ENCODE peak calls at places on chromosomes 16 and 17, in seven cellular contexts. X, Z, S, A, C, M and P are unnamed samples.

GRCh38 chr17:7703584-7704574 is 1.1 kb upstream of the EFNB3 start:
- DNase-seq in X (peak), Z (no peak), S (no peak), A (no peak), C (no peak), M (no peak), P (peak)

GRCh38 chr17:77361986-77362620 is 221.3 kb downstream of the SEC14L1 start:
- DNase-seq in X (no peak), Z (no peak), S (no peak), A (no peak), C (no peak), M (no peak), P (no peak)

GRCh38 chr16:81469710-81470481 is 25.3 kb downstream of the CMIP start:
- DNase-seq in X (no peak), Z (peak), S (peak), A (no peak), C (no peak), M (peak), P (no peak)

GRCh38 chr17:59558953-59559352 is 6.5 kb upstream of the DHX40 start:
- DNase-seq in X (no peak), Z (no peak), S (no peak), A (no peak), C (no peak), M (no peak), P (no peak)

GRCh38 chr17:72634621-72635020 is 457.9 kb downstream of the SLC39A11 start:
- DNase-seq in X (no peak), Z (no peak), S (peak), A (no peak), C (peak), M (no peak), P (no peak)

GRCh38 chr16:73048292-73049050 is 543 bp upstream of the ZFHX3 start:
- DNase-seq in X (peak), Z (peak), S (no peak), A (peak), C (peak), M (no peak), P (no peak)

GRCh38 chr17:4420692-4421131 is 13.0 kb upstream of the SPNS3 start:
- DNase-seq in X (peak), Z (no peak), S (peak), A (peak), C (peak), M (peak), P (peak)

GRCh38 chr17:17849863-17850373 is 13.1 kb upstream of the SREBF1 start:
- DNase-seq in X (peak), Z (peak), S (peak), A (peak), C (peak), M (peak), P (no peak)

GRCh38 chr17:32875904-32876413 is 965 bp downstream of the MYO1D start:
- DNase-seq in X (peak), Z (no peak), S (no peak), A (no peak), C (no peak), M (no peak), P (no peak)

GRCh38 chr17:83006515-83007455 is 72.6 kb upstream of the METRNL start:
- DNase-seq in X (no peak), Z (no peak), S (no peak), A (no peak), C (no peak), M (no peak), P (no peak)

GRCh38 chr17:36592316-36592710 is 634 bp downstream of the DHRS11 start:
- DNase-seq in X (peak), Z (no peak), S (no peak), A (no peak), C (peak), M (no peak), P (no peak)

GRCh38 chr17:65783845-65784334 is 222.4 kb upstream of the AXIN2 start:
- DNase-seq in X (peak), Z (no peak), S (no peak), A (no peak), C (peak), M (no peak), P (no peak)

GRCh38 chr16:76518791-76519190 is 241.6 kb downstream of the CNTNAP4 start:
- DNase-seq in X (no peak), Z (no peak), S (no peak), A (no peak), C (no peak), M (no peak), P (no peak)

GRCh38 chr17:41328207-41328606 is 12.7 kb upstream of the KRTAP17-1 start:
- DNase-seq in X (no peak), Z (no peak), S (no peak), A (no peak), C (no peak), M (peak), P (no peak)

GRCh38 chr16:769934-770333 is 9.4 kb downstream of the MSLN start:
- DNase-seq in X (no peak), Z (no peak), S (no peak), A (no peak), C (no peak), M (no peak), P (no peak)

GRCh38 chr17:47837401-47838039 is 3.6 kb downstream of the SCRN2 start:
- DNase-seq in X (no peak), Z (no peak), S (no peak), A (no peak), C (no peak), M (no peak), P (no peak)
- H3K27ac ChIP-seq in X (no peak), Z (peak), S (no peak), A (no peak), C (no peak), M (no peak), P (no peak)

GRCh38 chr17:78709119-78709681 is 72.9 kb downstream of the CYTH1 start:
- DNase-seq in X (no peak), Z (no peak), S (no peak), A (no peak), C (no peak), M (no peak), P (no peak)
- H3K27ac ChIP-seq in X (no peak), Z (peak), S (no peak), A (no peak), C (no peak), M (no peak), P (no peak)

GRCh38 chr17:57434361-57434760 is 178.0 kb downstream of the MSI2 start:
- DNase-seq in X (no peak), Z (no peak), S (no peak), A (no peak), C (no peak), M (no peak), P (no peak)

GRCh38 chr17:57433396-57433944 is 177.1 kb downstream of the MSI2 start:
- DNase-seq in X (no peak), Z (no peak), S (no peak), A (no peak), C (no peak), M (no peak), P (no peak)

GRCh38 chr17:57429966-57430365 is 173.6 kb downstream of the MSI2 start:
- DNase-seq in X (no peak), Z (no peak), S (no peak), A (no peak), C (no peak), M (no peak), P (no peak)

GRCh38 chr17:57431415-57431814 is 175.1 kb downstream of the MSI2 start:
- DNase-seq in X (no peak), Z (no peak), S (no peak), A (no peak), C (no peak), M (no peak), P (no peak)

GRCh38 chr17:57432507-57433277 is 176.4 kb downstream of the MSI2 start:
- DNase-seq in X (no peak), Z (no peak), S (no peak), A (no peak), C (no peak), M (no peak), P (no peak)
- H3K27ac ChIP-seq in X (no peak), Z (no peak), S (peak), A (no peak), C (no peak), M (no peak), P (no peak)

DNA sequence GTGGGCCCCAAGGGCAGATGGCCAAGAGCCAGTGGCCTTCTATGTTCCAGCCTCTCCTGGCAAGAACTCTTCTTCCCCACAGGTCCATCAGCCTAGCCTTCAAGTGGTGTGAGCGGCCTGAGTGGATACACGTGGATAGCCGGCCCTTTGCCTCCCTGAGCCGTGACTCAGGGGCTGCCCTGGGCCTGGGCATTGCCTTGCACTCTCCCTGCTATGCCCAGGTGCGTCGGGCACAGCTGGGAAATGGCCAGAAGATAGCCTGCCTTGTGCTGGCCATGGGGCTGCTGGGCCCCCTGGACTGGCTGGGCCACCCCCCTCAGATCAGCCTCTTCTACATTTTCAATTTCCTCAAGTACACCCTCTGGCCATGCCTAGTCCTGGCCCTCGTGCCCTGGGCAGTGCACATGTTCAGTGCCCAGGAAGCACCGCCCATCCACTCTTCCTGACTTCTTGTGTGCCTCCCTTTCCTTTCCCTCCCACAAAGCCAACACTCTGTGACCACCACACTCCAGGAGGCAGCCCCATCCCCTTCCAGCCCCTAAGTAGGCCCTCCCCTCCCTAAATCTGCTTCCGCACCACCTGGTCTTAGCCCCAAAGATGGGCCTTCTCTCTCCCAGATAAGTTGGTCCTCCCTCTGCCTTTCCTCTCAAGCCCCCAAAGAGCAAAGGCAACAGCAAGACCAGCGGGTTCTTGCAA is 5.2 kb downstream of the G6PC3 start:
- DNase-seq in X (no peak), Z (no peak), S (no peak), A (no peak), C (no peak), M (no peak), P (no peak)
- H3K27ac ChIP-seq in X (no peak), Z (peak), S (no peak), A (no peak), C (no peak), M (no peak), P (no peak)